ENCODE peak calls at places on chromosomes 13 and 19, in six cellular contexts. A is CD4-positive, alpha-beta memory T cell; O is colonic mucosa; X is CD4-positive, CD25-positive, alpha-beta regulatory T cell; L is suprapubic skin; G is left ventricle myocardium inferior. U is an unnamed sample. For H3K9me3, the result is how much of the 10 kb centered on the place peaks cover.

GRCh38 chr13:46071590-46072249 is 19.2 kb upstream of the ZC3H13 start:
- DNase-seq in A (no peak), O (no peak), X (no peak), L (no peak), G (no peak), U (no peak)

GRCh38 chr13:25886438-25887214 is 165.2 kb downstream of the SHISA2 start:
- DNase-seq in A (no peak), O (no peak), X (no peak), L (no peak), G (no peak), U (no peak)

GRCh38 chr19:35260694-35261304 is 8.0 kb upstream of the USF2 start:
- DNase-seq in A (no peak), O (peak), X (no peak), L (peak), G (no peak), U (no peak)

GRCh38 chr19:33988601-33989000 is 183.7 kb upstream of the LSM14A start:
- DNase-seq in A (no peak), O (no peak), X (no peak), L (no peak), G (no peak), U (no peak)

GRCh38 chr19:1113278-1113985 is 9.6 kb downstream of the GPX4 start:
- DNase-seq in A (peak), O (peak), X (peak), L (peak), G (peak), U (peak)

GRCh38 chr13:34217343-34218094 is 399.6 kb downstream of the RFC3 start:
- DNase-seq in A (no peak), O (no peak), X (no peak), L (no peak), G (no peak), U (no peak)

GRCh38 chr13:58598241-58598640 is 966.7 kb downstream of the PCDH17 start:
- DNase-seq in A (no peak), O (no peak), X (no peak), L (no peak), G (no peak), U (no peak)

GRCh38 chr13:113209880-113210421 is 538 bp downstream of the CUL4A start:
- DNase-seq in A (peak), O (peak), X (peak), L (peak), G (peak), U (peak)

GRCh38 chr13:113364371-113364932 is 522 bp upstream of the GRTP1 start:
- DNase-seq in A (no peak), O (peak), X (no peak), L (peak), G (no peak), U (no peak)

GRCh38 chr19:6363429-6363828 is 2.1 kb downstream of the CLPP start:
- DNase-seq in A (no peak), O (no peak), X (no peak), L (no peak), G (no peak), U (no peak)

GRCh38 chr19:18541992-18542935 is 1.1 kb downstream of the FKBP8 start:
- DNase-seq in A (no peak), O (no peak), X (no peak), L (no peak), G (no peak), U (no peak)

GRCh38 chr13:25064396-25064795 is 31.5 kb upstream of the PABPC3 start:
- DNase-seq in A (no peak), O (no peak), X (no peak), L (no peak), G (no peak), U (no peak)

GRCh38 chr13:32582281-32582680 is 4.0 kb upstream of the PDS5B start:
- DNase-seq in A (no peak), O (no peak), X (no peak), L (no peak), G (no peak), U (no peak)
- H3K9me3 ChIP-seq in A (under half), O (under half), X (under half), L (under half), G (under half), U (under half)

GRCh38 chr13:23963184-23963931 is 66.1 kb upstream of the C1QTNF9B start:
- DNase-seq in A (no peak), O (no peak), X (no peak), L (no peak), G (no peak), U (no peak)
- H3K9me3 ChIP-seq in A (under half), O (under half), X (under half), L (under half), G (under half), U (under half)

GRCh38 chr13:20101467-20102316 is 59.2 kb downstream of the GJA3 start:
- DNase-seq in A (no peak), O (no peak), X (no peak), L (no peak), G (no peak), U (no peak)

GRCh38 chr13:20106751-20107150 is 54.1 kb downstream of the GJA3 start:
- DNase-seq in A (no peak), O (no peak), X (no peak), L (no peak), G (no peak), U (no peak)

GRCh38 chr13:20105161-20105689 is 55.6 kb downstream of the GJA3 start:
- DNase-seq in A (no peak), O (no peak), X (no peak), L (no peak), G (no peak), U (no peak)

GRCh38 chr13:20099319-20099718 is 61.5 kb downstream of the GJA3 start:
- DNase-seq in A (no peak), O (no peak), X (no peak), L (no peak), G (no peak), U (no peak)

GRCh38 chr13:20102776-20103175 is 58.1 kb downstream of the GJA3 start:
- DNase-seq in A (no peak), O (no peak), X (no peak), L (no peak), G (no peak), U (no peak)
- H3K9me3 ChIP-seq in A (under half), O (under half), X (under half), L (under half), G (under half), U (under half)

DNA sequence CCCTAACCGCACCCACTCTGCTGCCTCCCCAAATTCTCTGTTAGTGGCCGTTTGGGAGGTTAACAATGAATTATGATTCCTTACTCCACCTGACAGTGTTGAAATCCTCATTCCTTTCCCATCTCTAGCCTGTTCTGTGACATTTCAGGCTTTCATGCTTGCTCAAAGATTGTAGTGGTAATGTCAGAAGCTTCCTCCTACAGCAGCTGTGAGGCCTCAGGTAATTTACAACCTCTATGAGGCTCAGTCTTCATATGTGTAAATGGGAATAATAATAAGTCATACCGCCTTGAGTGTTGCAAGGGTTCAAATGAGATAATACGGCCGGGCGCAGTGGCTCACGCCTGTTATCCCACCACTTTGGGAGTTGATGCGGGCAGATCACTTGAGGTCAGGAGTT is 977 bp upstream of the SLC1A5 start:
- DNase-seq in A (no peak), O (no peak), X (no peak), L (no peak), G (no peak), U (no peak)
- H3K9me3 ChIP-seq in A (under half), O (under half), X (under half), L (under half), G (under half), U (under half)

GRCh38 chr19:51884713-51885112 is 3.0 kb downstream of the ZNF577 start:
- DNase-seq in A (no peak), O (no peak), X (no peak), L (no peak), G (no peak), U (no peak)
- H3K9me3 ChIP-seq in A (under half), O (under half), X (half or more), L (under half), G (under half), U (under half)

GRCh38 chr13:97880298-97880675 is 73.2 kb upstream of the IPO5 start:
- DNase-seq in A (no peak), O (no peak), X (no peak), L (no peak), G (no peak), U (no peak)
- H3K9me3 ChIP-seq in A (under half), O (under half), X (under half), L (under half), G (under half), U (under half)

GRCh38 chr19:57870225-57870624 is 18.6 kb downstream of the ZNF814 start:
- DNase-seq in A (no peak), O (no peak), X (no peak), L (no peak), G (no peak), U (no peak)

GRCh38 chr19:57872450-57872849 is 16.4 kb downstream of the ZNF814 start:
- DNase-seq in A (no peak), O (no peak), X (no peak), L (no peak), G (no peak), U (no peak)

GRCh38 chr19:57867868-57868492 is 18.3 kb downstream of the ZNF587 start:
- DNase-seq in A (no peak), O (no peak), X (no peak), L (no peak), G (no peak), U (no peak)
- H3K9me3 ChIP-seq in A (under half), O (under half), X (half or more), L (under half), G (half or more), U (half or more)

GRCh38 chr13:112178769-112179168 is 111.8 kb downstream of the SOX1 start:
- DNase-seq in A (no peak), O (no peak), X (no peak), L (peak), G (no peak), U (no peak)
- H3K9me3 ChIP-seq in A (under half), O (under half), X (under half), L (under half), G (under half), U (under half)

U was measured in heart left ventricle.